ENCODE peak calls at places on chromosomes 16 and 17, in six cellular contexts. M, N, D, T, P and O are unnamed samples.

GRCh38 chr16:84378567-84378966 is 10.2 kb downstream of the ATP2C2 start:
- DNase-seq in M (no peak), N (no peak), D (no peak), T (peak; percentile 90), P (no peak), O (no peak)

GRCh38 chr17:33234930-33235685 is 58.0 kb downstream of the ASIC2 start:
- DNase-seq in N (peak; percentile 97), P (no peak), D (peak; percentile 54), T (peak; percentile 97), M (peak; percentile 67), O (peak; percentile 74)

GRCh38 chr16:66170989-66171388 is 195.5 kb upstream of the CDH5 start:
- DNase-seq in P (peak; percentile 4), D (no peak), N (no peak), M (no peak), T (no peak), O (no peak)

GRCh38 chr16:10992797-10993196 is 48.4 kb downstream of the CLEC16A start:
- DNase-seq in P (peak; percentile 79), D (no peak), T (peak; percentile 83), N (peak; percentile 88), M (no peak), O (no peak)

GRCh38 chr17:62381561-62381960 is 1.2 kb downstream of the EFCAB3 start:
- DNase-seq in T (no peak), P (no peak), M (no peak), N (no peak), D (no peak), O (no peak)

GRCh38 chr17:66551839-66552238 is 249.4 kb downstream of the PRKCA start:
- DNase-seq in D (no peak), M (no peak), N (no peak), P (no peak), T (peak; percentile 53), O (no peak)

GRCh38 chr16:53991181-53992056 is 287.5 kb downstream of the FTO start:
- DNase-seq in M (no peak), P (peak; percentile 57), N (peak; percentile 45), T (no peak), D (no peak), O (no peak)

GRCh38 chr16:57590654-57591085 is 37.8 kb upstream of the ADGRG1 start:
- DNase-seq in P (no peak), D (no peak), T (peak; percentile 92), N (peak; percentile 57), M (no peak), O (no peak)

GRCh38 chr17:64133546-64134215 is 3.7 kb upstream of the ERN1 start:
- DNase-seq in D (no peak), T (peak; percentile 63), M (no peak), P (peak; percentile 68), N (peak; percentile 76), O (peak; percentile 59)

GRCh38 chr17:63783522-63783921 is 9.6 kb downstream of the DDX42 start:
- DNase-seq in D (no peak), N (no peak), P (no peak), T (no peak), M (no peak), O (no peak)

GRCh38 chr16:11726008-11726407 is 16.6 kb downstream of the TXNDC11 start:
- DNase-seq in N (no peak), T (no peak), M (no peak), D (no peak), P (no peak), O (no peak)

GRCh38 chr17:74968361-74968780 is 4.2 kb downstream of the HID1 start:
- DNase-seq in T (peak; percentile 41), D (no peak), M (no peak), N (no peak), P (peak; percentile 48), O (no peak)

GRCh38 chr17:82399030-82399429 is 19.1 kb upstream of the HEXD start:
- DNase-seq in N (peak; percentile 99), D (peak; percentile 55), P (no peak), T (no peak), M (no peak), O (no peak)

GRCh38 chr17:57761887-57762286 is 16.8 kb upstream of the CCDC182 start:
- DNase-seq in T (no peak), P (peak; percentile 75), D (no peak), N (no peak), M (no peak), O (no peak)

DNA sequence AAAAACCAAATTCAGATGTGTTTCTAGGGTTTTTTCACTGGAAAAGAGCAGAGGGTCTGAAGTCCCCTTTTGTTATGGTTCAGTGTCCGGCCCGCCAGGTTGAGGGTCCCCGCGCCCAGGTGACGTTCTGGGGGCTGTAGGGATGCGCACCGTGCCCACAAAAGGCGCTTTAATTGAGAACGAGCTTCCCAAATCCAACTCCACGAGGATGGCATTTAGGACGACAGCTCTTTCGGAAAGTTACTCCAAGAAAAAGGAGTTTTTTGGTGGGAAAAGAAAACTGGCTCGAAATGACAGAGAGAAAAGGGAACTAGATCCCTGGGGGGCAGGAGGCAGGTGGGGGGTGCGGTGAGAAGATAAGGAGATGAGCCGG is 15.9 kb upstream of the ZFHX3 start:
- DNase-seq in M (no peak), D (no peak), P (no peak), T (no peak), N (no peak), O (no peak)
- H3K4me3 ChIP-seq in M (peak overlapping the region; percentile 89), D (peak overlapping the region; percentile 61), P (peak overlapping the region; percentile 48), T (no peak overlapping the region), N (peak overlapping the region; percentile 33), O (peak overlapping the region; percentile 31)

GRCh38 chr16:86573215-86573614 is 5.1 kb upstream of the FOXL1 start:
- DNase-seq in N (no peak), D (no peak), T (no peak), M (no peak), P (peak; percentile 88), O (no peak)

GRCh38 chr16:86571197-86571915 is 4.7 kb downstream of the FOXC2 start:
- DNase-seq in N (no peak), M (no peak), D (no peak), P (peak; percentile 51), T (no peak), O (no peak)

GRCh38 chr16:86572616-86573015 is 5.7 kb upstream of the FOXL1 start:
- DNase-seq in N (no peak), M (no peak), T (no peak), D (no peak), P (no peak), O (no peak)

GRCh38 chr16:86570542-86571196 is 4.0 kb downstream of the FOXC2 start:
- DNase-seq in N (no peak), P (peak; percentile 71), M (no peak), T (no peak), D (no peak), O (no peak)

GRCh38 chr16:86572041-86572521 is 5.5 kb downstream of the FOXC2 start:
- DNase-seq in P (peak; percentile 50), D (no peak), N (no peak), T (no peak), M (no peak), O (no peak)
- H3K4me3 ChIP-seq in P (no peak overlapping the region), D (peak overlapping the region; percentile 69), N (peak overlapping the region; percentile 87), T (no peak overlapping the region), M (peak overlapping the region; percentile 94), O (peak overlapping the region; percentile 59)

GRCh38 chr16:82024883-82025282 is 10.2 kb upstream of the HSD17B2 start:
- DNase-seq in N (no peak), P (no peak), M (no peak), D (no peak), T (no peak), O (no peak)

GRCh38 chr16:82020051-82020450 is 8.8 kb upstream of the SDR42E1 start:
- DNase-seq in M (no peak), T (no peak), N (no peak), P (no peak), D (no peak), O (no peak)

GRCh38 chr16:82024274-82024673 is 10.8 kb upstream of the HSD17B2 start:
- DNase-seq in T (no peak), M (no peak), N (no peak), D (no peak), P (no peak), O (no peak)

GRCh38 chr16:82027629-82028035 is 7.4 kb upstream of the HSD17B2 start:
- DNase-seq in M (no peak), T (peak; percentile 82), N (no peak), P (no peak), D (no peak), O (no peak)

GRCh38 chr16:82023206-82023605 is 11.8 kb upstream of the HSD17B2 start:
- DNase-seq in N (no peak), T (no peak), M (no peak), P (no peak), D (no peak), O (no peak)
- H3K4me3 ChIP-seq in N (no peak overlapping the region), T (no peak overlapping the region), M (no peak overlapping the region), P (no peak overlapping the region), D (no peak overlapping the region), O (no peak overlapping the region)

DNA sequence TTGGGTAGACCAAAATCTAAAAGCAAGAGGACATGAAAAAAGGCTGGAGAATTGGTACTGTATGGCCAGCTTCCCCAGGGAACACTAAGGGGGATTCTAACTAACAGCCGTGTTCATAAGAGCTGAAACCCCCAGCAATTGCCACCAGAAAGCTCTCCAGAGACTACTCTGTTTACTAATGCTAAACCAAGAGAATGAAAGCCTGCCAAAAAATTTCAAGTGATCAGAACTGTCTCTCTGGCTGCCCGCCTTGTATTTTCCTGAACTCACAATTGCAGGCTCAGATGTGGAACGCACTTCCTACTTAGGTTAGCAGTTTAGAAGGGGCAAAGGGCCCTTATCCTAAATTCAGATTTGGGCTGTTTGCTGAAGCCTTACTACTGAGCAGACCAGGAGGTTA is 24.1 kb downstream of the MYH10 start:
- DNase-seq in T (no peak), D (no peak), M (no peak), P (no peak), N (peak; percentile 28), O (no peak)
- H3K4me3 ChIP-seq in T (no peak overlapping the region), D (peak overlapping the region; percentile 3), M (peak overlapping the region; percentile 59), P (peak overlapping the region; percentile 11), N (no peak overlapping the region), O (peak overlapping the region; percentile 14)